ENCODE peak calls at places on chromosome 13, in seven cellular contexts. One of them, this sample, is unnamed.

GRCh38 chr13:74052402-74052928 is 81.7 kb downstream of the KLF12 start:
- DNase-seq in hypothalamus: no peak
- DNase-seq in stimulated activated CD8-positive, alpha-beta memory T cell treated with anti-CD3 and anti-CD28 coated beads, Interleukin-4, amount 100 ng/mL, for 4 hours: no peak
- DNase-seq in fibroblast of lung: no peak
- DNase-seq in body of pancreas: no peak
- DNase-seq in activated T-helper 1 cell treated with anti-CD3 and anti-CD28 coated beads, Interleukin-2, amount 50 U/mL, for 16 hours: no peak
- DNase-seq in activated naive CD8-positive, alpha-beta T cell treated with anti-CD3 and anti-CD28 coated beads, Interleukin-2, amount 50 U/mL, for 24 hours: no peak
- DNase-seq in this sample: no peak

GRCh38 chr13:82480415-82480814 is 1401.9 kb downstream of the SLITRK1 start:
- DNase-seq in hypothalamus: no peak
- DNase-seq in stimulated activated CD8-positive, alpha-beta memory T cell treated with anti-CD3 and anti-CD28 coated beads, Interleukin-4, amount 100 ng/mL, for 4 hours: no peak
- DNase-seq in fibroblast of lung: no peak
- DNase-seq in body of pancreas: no peak
- DNase-seq in activated T-helper 1 cell treated with anti-CD3 and anti-CD28 coated beads, Interleukin-2, amount 50 U/mL, for 16 hours: no peak
- DNase-seq in activated naive CD8-positive, alpha-beta T cell treated with anti-CD3 and anti-CD28 coated beads, Interleukin-2, amount 50 U/mL, for 24 hours: no peak
- DNase-seq in this sample: no peak

GRCh38 chr13:36913463-36913862 is 6.6 kb downstream of the SMAD9 start:
- DNase-seq in hypothalamus: no peak
- DNase-seq in stimulated activated CD8-positive, alpha-beta memory T cell treated with anti-CD3 and anti-CD28 coated beads, Interleukin-4, amount 100 ng/mL, for 4 hours: no peak
- DNase-seq in fibroblast of lung: no peak
- DNase-seq in body of pancreas: no peak
- DNase-seq in activated T-helper 1 cell treated with anti-CD3 and anti-CD28 coated beads, Interleukin-2, amount 50 U/mL, for 16 hours: no peak
- DNase-seq in activated naive CD8-positive, alpha-beta T cell treated with anti-CD3 and anti-CD28 coated beads, Interleukin-2, amount 50 U/mL, for 24 hours: no peak
- DNase-seq in this sample: no peak

GRCh38 chr13:22837980-22838615 is 342.7 kb upstream of the SGCG start:
- DNase-seq in hypothalamus: no peak
- DNase-seq in stimulated activated CD8-positive, alpha-beta memory T cell treated with anti-CD3 and anti-CD28 coated beads, Interleukin-4, amount 100 ng/mL, for 4 hours: no peak
- DNase-seq in fibroblast of lung: no peak
- DNase-seq in body of pancreas: no peak
- DNase-seq in activated T-helper 1 cell treated with anti-CD3 and anti-CD28 coated beads, Interleukin-2, amount 50 U/mL, for 16 hours: no peak
- DNase-seq in activated naive CD8-positive, alpha-beta T cell treated with anti-CD3 and anti-CD28 coated beads, Interleukin-2, amount 50 U/mL, for 24 hours: no peak
- DNase-seq in this sample: no peak

GRCh38 chr13:98752111-98752941 is at the start of gene SLC15A1:
- DNase-seq in hypothalamus: no peak
- DNase-seq in stimulated activated CD8-positive, alpha-beta memory T cell treated with anti-CD3 and anti-CD28 coated beads, Interleukin-4, amount 100 ng/mL, for 4 hours: no peak
- DNase-seq in fibroblast of lung: no peak
- DNase-seq in body of pancreas: peak
- DNase-seq in activated T-helper 1 cell treated with anti-CD3 and anti-CD28 coated beads, Interleukin-2, amount 50 U/mL, for 16 hours: no peak
- DNase-seq in activated naive CD8-positive, alpha-beta T cell treated with anti-CD3 and anti-CD28 coated beads, Interleukin-2, amount 50 U/mL, for 24 hours: no peak
- DNase-seq in this sample: no peak

GRCh38 chr13:26558074-26558805 is 757 bp downstream of the WASF3 start:
- DNase-seq in hypothalamus: no peak
- DNase-seq in stimulated activated CD8-positive, alpha-beta memory T cell treated with anti-CD3 and anti-CD28 coated beads, Interleukin-4, amount 100 ng/mL, for 4 hours: no peak
- DNase-seq in fibroblast of lung: peak
- DNase-seq in body of pancreas: peak
- DNase-seq in activated T-helper 1 cell treated with anti-CD3 and anti-CD28 coated beads, Interleukin-2, amount 50 U/mL, for 16 hours: no peak
- DNase-seq in activated naive CD8-positive, alpha-beta T cell treated with anti-CD3 and anti-CD28 coated beads, Interleukin-2, amount 50 U/mL, for 24 hours: no peak
- DNase-seq in this sample: no peak

GRCh38 chr13:80483157-80483556 is 142.2 kb upstream of the SPRY2 start:
- DNase-seq in hypothalamus: no peak
- DNase-seq in stimulated activated CD8-positive, alpha-beta memory T cell treated with anti-CD3 and anti-CD28 coated beads, Interleukin-4, amount 100 ng/mL, for 4 hours: no peak
- DNase-seq in fibroblast of lung: no peak
- DNase-seq in body of pancreas: no peak
- DNase-seq in activated T-helper 1 cell treated with anti-CD3 and anti-CD28 coated beads, Interleukin-2, amount 50 U/mL, for 16 hours: no peak
- DNase-seq in activated naive CD8-positive, alpha-beta T cell treated with anti-CD3 and anti-CD28 coated beads, Interleukin-2, amount 50 U/mL, for 24 hours: no peak
- DNase-seq in this sample: no peak

GRCh38 chr13:97359181-97360057 is 74.5 kb upstream of the RAP2A start:
- DNase-seq in hypothalamus: no peak
- DNase-seq in stimulated activated CD8-positive, alpha-beta memory T cell treated with anti-CD3 and anti-CD28 coated beads, Interleukin-4, amount 100 ng/mL, for 4 hours: peak
- DNase-seq in fibroblast of lung: peak
- DNase-seq in body of pancreas: peak
- DNase-seq in activated T-helper 1 cell treated with anti-CD3 and anti-CD28 coated beads, Interleukin-2, amount 50 U/mL, for 16 hours: no peak
- DNase-seq in activated naive CD8-positive, alpha-beta T cell treated with anti-CD3 and anti-CD28 coated beads, Interleukin-2, amount 50 U/mL, for 24 hours: peak
- DNase-seq in this sample: peak

GRCh38 chr13:73069206-73069815 is 10.5 kb downstream of the KLF5 start:
- DNase-seq in hypothalamus: no peak
- DNase-seq in stimulated activated CD8-positive, alpha-beta memory T cell treated with anti-CD3 and anti-CD28 coated beads, Interleukin-4, amount 100 ng/mL, for 4 hours: no peak
- DNase-seq in fibroblast of lung: no peak
- DNase-seq in body of pancreas: no peak
- DNase-seq in activated T-helper 1 cell treated with anti-CD3 and anti-CD28 coated beads, Interleukin-2, amount 50 U/mL, for 16 hours: no peak
- DNase-seq in activated naive CD8-positive, alpha-beta T cell treated with anti-CD3 and anti-CD28 coated beads, Interleukin-2, amount 50 U/mL, for 24 hours: no peak
- DNase-seq in this sample: no peak

GRCh38 chr13:108495686-108496363 is 133.6 kb upstream of the MYO16 start:
- DNase-seq in hypothalamus: no peak
- DNase-seq in stimulated activated CD8-positive, alpha-beta memory T cell treated with anti-CD3 and anti-CD28 coated beads, Interleukin-4, amount 100 ng/mL, for 4 hours: no peak
- DNase-seq in fibroblast of lung: peak
- DNase-seq in body of pancreas: no peak
- DNase-seq in activated T-helper 1 cell treated with anti-CD3 and anti-CD28 coated beads, Interleukin-2, amount 50 U/mL, for 16 hours: no peak
- DNase-seq in activated naive CD8-positive, alpha-beta T cell treated with anti-CD3 and anti-CD28 coated beads, Interleukin-2, amount 50 U/mL, for 24 hours: no peak
- DNase-seq in this sample: no peak

GRCh38 chr13:114002771-114003321 is 29.0 kb upstream of the C13orf46 start:
- DNase-seq in hypothalamus: no peak
- DNase-seq in stimulated activated CD8-positive, alpha-beta memory T cell treated with anti-CD3 and anti-CD28 coated beads, Interleukin-4, amount 100 ng/mL, for 4 hours: no peak
- DNase-seq in fibroblast of lung: no peak
- DNase-seq in body of pancreas: no peak
- DNase-seq in activated T-helper 1 cell treated with anti-CD3 and anti-CD28 coated beads, Interleukin-2, amount 50 U/mL, for 16 hours: no peak
- DNase-seq in activated naive CD8-positive, alpha-beta T cell treated with anti-CD3 and anti-CD28 coated beads, Interleukin-2, amount 50 U/mL, for 24 hours: no peak
- DNase-seq in this sample: no peak

GRCh38 chr13:48403151-48403631 is 9.7 kb downstream of the LPAR6 start:
- DNase-seq in hypothalamus: no peak
- DNase-seq in stimulated activated CD8-positive, alpha-beta memory T cell treated with anti-CD3 and anti-CD28 coated beads, Interleukin-4, amount 100 ng/mL, for 4 hours: no peak
- DNase-seq in fibroblast of lung: peak
- DNase-seq in body of pancreas: no peak
- DNase-seq in activated T-helper 1 cell treated with anti-CD3 and anti-CD28 coated beads, Interleukin-2, amount 50 U/mL, for 16 hours: no peak
- DNase-seq in activated naive CD8-positive, alpha-beta T cell treated with anti-CD3 and anti-CD28 coated beads, Interleukin-2, amount 50 U/mL, for 24 hours: peak
- DNase-seq in this sample: no peak

This sample was measured in breast epithelium.